ENCODE peak calls at places on chromosome 2, in ten cellular contexts. One of them, this sample, is unnamed.

GRCh38 chr2:186347472-186347871 is 138.6 kb upstream of the ZC3H15 start:
- DNase-seq in left ventricle myocardium inferior: no peak
- DNase-seq in mammary epithelial cell: peak
- DNase-seq in GM23338: no peak
- DNase-seq in psoas muscle: no peak
- DNase-seq in MM.1S: no peak
- DNase-seq in A549: no peak
- DNase-seq in heart left ventricle: no peak
- DNase-seq in SJSA1: no peak
- DNase-seq in dorsolateral prefrontal cortex: no peak
- DNase-seq in this sample: no peak

GRCh38 chr2:102657770-102658169 is 38.4 kb downstream of the SLC9A2 start:
- DNase-seq in left ventricle myocardium inferior: no peak
- DNase-seq in mammary epithelial cell: peak
- DNase-seq in GM23338: no peak
- DNase-seq in psoas muscle: no peak
- DNase-seq in MM.1S: no peak
- DNase-seq in A549: peak
- DNase-seq in heart left ventricle: no peak
- DNase-seq in SJSA1: no peak
- DNase-seq in dorsolateral prefrontal cortex: no peak
- DNase-seq in this sample: no peak

GRCh38 chr2:98515571-98515927 is 70.9 kb downstream of the INPP4A start:
- DNase-seq in left ventricle myocardium inferior: no peak
- DNase-seq in mammary epithelial cell: no peak
- DNase-seq in GM23338: peak
- DNase-seq in psoas muscle: no peak
- DNase-seq in MM.1S: no peak
- DNase-seq in A549: no peak
- DNase-seq in heart left ventricle: no peak
- DNase-seq in SJSA1: no peak
- DNase-seq in dorsolateral prefrontal cortex: no peak
- DNase-seq in this sample: no peak

GRCh38 chr2:163735692-163736432 is at the start of gene FIGN:
- DNase-seq in left ventricle myocardium inferior: peak
- DNase-seq in mammary epithelial cell: peak
- DNase-seq in GM23338: peak
- DNase-seq in psoas muscle: peak
- DNase-seq in MM.1S: peak
- DNase-seq in A549: peak
- DNase-seq in heart left ventricle: peak
- DNase-seq in SJSA1: peak
- DNase-seq in dorsolateral prefrontal cortex: peak
- DNase-seq in this sample: peak

GRCh38 chr2:56444339-56444738 is 260.5 kb downstream of the CCDC85A start:
- DNase-seq in left ventricle myocardium inferior: no peak
- DNase-seq in mammary epithelial cell: no peak
- DNase-seq in GM23338: no peak
- DNase-seq in psoas muscle: no peak
- DNase-seq in MM.1S: no peak
- DNase-seq in A549: no peak
- DNase-seq in heart left ventricle: peak
- DNase-seq in SJSA1: no peak
- DNase-seq in dorsolateral prefrontal cortex: no peak
- DNase-seq in this sample: peak

GRCh38 chr2:32330136-32330535 is 26.7 kb upstream of the BIRC6 start:
- DNase-seq in left ventricle myocardium inferior: no peak
- DNase-seq in mammary epithelial cell: no peak
- DNase-seq in GM23338: no peak
- DNase-seq in psoas muscle: no peak
- DNase-seq in MM.1S: no peak
- DNase-seq in A549: no peak
- DNase-seq in heart left ventricle: no peak
- DNase-seq in SJSA1: no peak
- DNase-seq in dorsolateral prefrontal cortex: no peak
- DNase-seq in this sample: no peak

GRCh38 chr2:98598781-98599428 is 9.4 kb downstream of the COA5 start:
- DNase-seq in left ventricle myocardium inferior: no peak
- DNase-seq in mammary epithelial cell: peak
- DNase-seq in GM23338: no peak
- DNase-seq in psoas muscle: no peak
- DNase-seq in MM.1S: no peak
- DNase-seq in A549: no peak
- DNase-seq in heart left ventricle: no peak
- DNase-seq in SJSA1: no peak
- DNase-seq in dorsolateral prefrontal cortex: no peak
- DNase-seq in this sample: no peak

GRCh38 chr2:118477111-118477517 is 370.3 kb downstream of the EN1 start:
- DNase-seq in left ventricle myocardium inferior: no peak
- DNase-seq in mammary epithelial cell: no peak
- DNase-seq in GM23338: no peak
- DNase-seq in psoas muscle: no peak
- DNase-seq in MM.1S: no peak
- DNase-seq in A549: no peak
- DNase-seq in heart left ventricle: no peak
- DNase-seq in SJSA1: no peak
- DNase-seq in dorsolateral prefrontal cortex: no peak
- DNase-seq in this sample: no peak

GRCh38 chr2:23654756-23655155 is 269.8 kb downstream of the KLHL29 start:
- DNase-seq in left ventricle myocardium inferior: no peak
- DNase-seq in mammary epithelial cell: peak
- DNase-seq in GM23338: no peak
- DNase-seq in psoas muscle: no peak
- DNase-seq in MM.1S: no peak
- DNase-seq in A549: no peak
- DNase-seq in heart left ventricle: no peak
- DNase-seq in SJSA1: no peak
- DNase-seq in dorsolateral prefrontal cortex: no peak
- DNase-seq in this sample: no peak

GRCh38 chr2:23658466-23658942 is 268.4 kb downstream of the ATAD2B start:
- DNase-seq in left ventricle myocardium inferior: peak
- DNase-seq in mammary epithelial cell: no peak
- DNase-seq in GM23338: no peak
- DNase-seq in psoas muscle: peak
- DNase-seq in MM.1S: no peak
- DNase-seq in A549: no peak
- DNase-seq in heart left ventricle: peak
- DNase-seq in SJSA1: no peak
- DNase-seq in dorsolateral prefrontal cortex: no peak
- DNase-seq in this sample: no peak

GRCh38 chr2:23657934-23658333 is 269.0 kb downstream of the ATAD2B start:
- DNase-seq in left ventricle myocardium inferior: no peak
- DNase-seq in mammary epithelial cell: no peak
- DNase-seq in GM23338: no peak
- DNase-seq in psoas muscle: no peak
- DNase-seq in MM.1S: no peak
- DNase-seq in A549: no peak
- DNase-seq in heart left ventricle: no peak
- DNase-seq in SJSA1: no peak
- DNase-seq in dorsolateral prefrontal cortex: no peak
- DNase-seq in this sample: no peak

GRCh38 chr2:23656597-23656973 is 270.3 kb downstream of the ATAD2B start:
- DNase-seq in left ventricle myocardium inferior: no peak
- DNase-seq in mammary epithelial cell: no peak
- DNase-seq in GM23338: no peak
- DNase-seq in psoas muscle: peak
- DNase-seq in MM.1S: no peak
- DNase-seq in A549: no peak
- DNase-seq in heart left ventricle: no peak
- DNase-seq in SJSA1: no peak
- DNase-seq in dorsolateral prefrontal cortex: no peak
- DNase-seq in this sample: no peak

DNA sequence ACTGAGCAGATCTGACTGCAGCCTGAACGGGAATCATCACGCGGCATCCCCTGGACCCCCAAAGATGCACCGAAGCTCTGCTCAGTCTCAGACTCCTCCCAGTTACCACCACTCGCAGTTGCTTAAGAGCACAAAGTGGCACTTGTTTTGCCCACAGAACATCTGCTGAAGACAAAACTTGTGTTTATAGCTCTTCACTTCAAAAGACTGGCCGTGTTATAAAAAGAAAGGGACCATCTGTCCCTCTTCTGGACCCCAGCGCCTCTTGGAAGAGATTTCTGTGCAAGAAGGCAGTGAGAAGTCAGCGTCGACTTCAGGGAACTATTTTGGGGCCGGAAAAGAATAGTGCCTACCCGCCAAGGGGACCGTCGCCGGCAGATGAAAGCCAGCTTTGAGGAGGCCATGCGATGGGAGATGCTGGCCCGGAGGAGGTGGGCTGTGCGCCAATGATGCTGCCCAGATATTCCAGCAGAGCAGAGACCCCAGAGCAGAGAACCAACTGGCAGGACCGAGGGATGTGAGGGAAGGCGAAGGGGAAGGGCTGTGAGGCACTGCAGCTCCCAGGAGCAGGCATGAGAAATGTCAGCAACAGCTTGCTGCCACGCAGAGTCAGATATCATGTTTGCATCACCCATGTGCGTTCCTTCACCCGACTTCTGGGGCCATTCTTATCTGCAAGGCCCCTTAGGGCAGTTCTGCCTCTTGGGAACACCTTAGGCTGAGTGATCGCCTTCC is 270.9 kb downstream of the ATAD2B start:
- DNase-seq in left ventricle myocardium inferior: no peak
- DNase-seq in mammary epithelial cell: no peak
- DNase-seq in GM23338: no peak
- DNase-seq in psoas muscle: no peak
- DNase-seq in MM.1S: no peak
- DNase-seq in A549: no peak
- DNase-seq in heart left ventricle: no peak
- DNase-seq in SJSA1: no peak
- DNase-seq in dorsolateral prefrontal cortex: no peak
- DNase-seq in this sample: no peak
- H3K27ac ChIP-seq in left ventricle myocardium inferior: no peak
- H3K27ac ChIP-seq in mammary epithelial cell: no peak
- H3K27ac ChIP-seq in GM23338: no peak
- H3K27ac ChIP-seq in psoas muscle: no peak
- H3K27ac ChIP-seq in MM.1S: no peak
- H3K27ac ChIP-seq in A549: no peak
- H3K27ac ChIP-seq in heart left ventricle: no peak
- H3K27ac ChIP-seq in SJSA1: no peak
- H3K27ac ChIP-seq in dorsolateral prefrontal cortex: peak
- H3K27ac ChIP-seq in this sample: no peak

GRCh38 chr2:195657634-195658540 is 861 bp downstream of the SLC39A10 start:
- DNase-seq in left ventricle myocardium inferior: peak
- DNase-seq in mammary epithelial cell: peak
- DNase-seq in GM23338: peak
- DNase-seq in psoas muscle: peak
- DNase-seq in MM.1S: peak
- DNase-seq in A549: peak
- DNase-seq in heart left ventricle: peak
- DNase-seq in SJSA1: peak
- DNase-seq in dorsolateral prefrontal cortex: peak
- DNase-seq in this sample: peak

GRCh38 chr2:195658541-195658890 is 1.5 kb downstream of the SLC39A10 start:
- DNase-seq in left ventricle myocardium inferior: no peak
- DNase-seq in mammary epithelial cell: peak
- DNase-seq in GM23338: no peak
- DNase-seq in psoas muscle: no peak
- DNase-seq in MM.1S: no peak
- DNase-seq in A549: peak
- DNase-seq in heart left ventricle: no peak
- DNase-seq in SJSA1: peak
- DNase-seq in dorsolateral prefrontal cortex: no peak
- DNase-seq in this sample: peak

GRCh38 chr2:195659114-195659513 is 2.1 kb downstream of the SLC39A10 start:
- DNase-seq in left ventricle myocardium inferior: no peak
- DNase-seq in mammary epithelial cell: no peak
- DNase-seq in GM23338: no peak
- DNase-seq in psoas muscle: no peak
- DNase-seq in MM.1S: no peak
- DNase-seq in A549: no peak
- DNase-seq in heart left ventricle: no peak
- DNase-seq in SJSA1: no peak
- DNase-seq in dorsolateral prefrontal cortex: no peak
- DNase-seq in this sample: no peak

GRCh38 chr2:195662138-195662537 is 5.1 kb downstream of the SLC39A10 start:
- DNase-seq in left ventricle myocardium inferior: no peak
- DNase-seq in mammary epithelial cell: no peak
- DNase-seq in GM23338: no peak
- DNase-seq in psoas muscle: no peak
- DNase-seq in MM.1S: no peak
- DNase-seq in A549: no peak
- DNase-seq in heart left ventricle: no peak
- DNase-seq in SJSA1: no peak
- DNase-seq in dorsolateral prefrontal cortex: no peak
- DNase-seq in this sample: no peak

GRCh38 chr2:195660265-195660890 is 3.4 kb downstream of the SLC39A10 start:
- DNase-seq in left ventricle myocardium inferior: peak
- DNase-seq in mammary epithelial cell: peak
- DNase-seq in GM23338: peak
- DNase-seq in psoas muscle: peak
- DNase-seq in MM.1S: peak
- DNase-seq in A549: peak
- DNase-seq in heart left ventricle: peak
- DNase-seq in SJSA1: peak
- DNase-seq in dorsolateral prefrontal cortex: peak
- DNase-seq in this sample: peak
- H3K4me3 ChIP-seq in left ventricle myocardium inferior: peak
- H3K4me3 ChIP-seq in mammary epithelial cell: no peak
- H3K4me3 ChIP-seq in GM23338: no peak
- H3K4me3 ChIP-seq in psoas muscle: peak
- H3K4me3 ChIP-seq in MM.1S: no peak
- H3K4me3 ChIP-seq in A549: peak
- H3K4me3 ChIP-seq in heart left ventricle: peak
- H3K4me3 ChIP-seq in SJSA1: no peak
- H3K4me3 ChIP-seq in dorsolateral prefrontal cortex: peak
- H3K4me3 ChIP-seq in this sample: no peak

GRCh38 chr2:109266511-109266910 is 137.5 kb downstream of the SH3RF3 start:
- DNase-seq in left ventricle myocardium inferior: no peak
- DNase-seq in mammary epithelial cell: no peak
- DNase-seq in GM23338: no peak
- DNase-seq in psoas muscle: no peak
- DNase-seq in MM.1S: no peak
- DNase-seq in A549: no peak
- DNase-seq in heart left ventricle: no peak
- DNase-seq in SJSA1: no peak
- DNase-seq in dorsolateral prefrontal cortex: no peak
- DNase-seq in this sample: no peak
- H3K27ac ChIP-seq in left ventricle myocardium inferior: peak
- H3K27ac ChIP-seq in mammary epithelial cell: no peak
- H3K27ac ChIP-seq in GM23338: no peak
- H3K27ac ChIP-seq in psoas muscle: peak
- H3K27ac ChIP-seq in MM.1S: no peak
- H3K27ac ChIP-seq in A549: no peak
- H3K27ac ChIP-seq in heart left ventricle: peak
- H3K27ac ChIP-seq in SJSA1: peak
- H3K27ac ChIP-seq in dorsolateral prefrontal cortex: no peak
- H3K27ac ChIP-seq in this sample: no peak

GRCh38 chr2:205783872-205784510 is 101.7 kb downstream of the NRP2 start:
- DNase-seq in left ventricle myocardium inferior: no peak
- DNase-seq in mammary epithelial cell: no peak
- DNase-seq in GM23338: no peak
- DNase-seq in psoas muscle: no peak
- DNase-seq in MM.1S: no peak
- DNase-seq in A549: no peak
- DNase-seq in heart left ventricle: no peak
- DNase-seq in SJSA1: no peak
- DNase-seq in dorsolateral prefrontal cortex: no peak
- DNase-seq in this sample: no peak

GRCh38 chr2:205780645-205781044 is 98.3 kb downstream of the NRP2 start:
- DNase-seq in left ventricle myocardium inferior: no peak
- DNase-seq in mammary epithelial cell: no peak
- DNase-seq in GM23338: no peak
- DNase-seq in psoas muscle: no peak
- DNase-seq in MM.1S: peak
- DNase-seq in A549: no peak
- DNase-seq in heart left ventricle: no peak
- DNase-seq in SJSA1: no peak
- DNase-seq in dorsolateral prefrontal cortex: no peak
- DNase-seq in this sample: no peak

GRCh38 chr2:205785507-205786222 is 103.4 kb downstream of the NRP2 start:
- DNase-seq in left ventricle myocardium inferior: no peak
- DNase-seq in mammary epithelial cell: no peak
- DNase-seq in GM23338: no peak
- DNase-seq in psoas muscle: no peak
- DNase-seq in MM.1S: no peak
- DNase-seq in A549: no peak
- DNase-seq in heart left ventricle: no peak
- DNase-seq in SJSA1: no peak
- DNase-seq in dorsolateral prefrontal cortex: no peak
- DNase-seq in this sample: no peak

GRCh38 chr2:205778326-205778725 is 96.0 kb downstream of the NRP2 start:
- DNase-seq in left ventricle myocardium inferior: no peak
- DNase-seq in mammary epithelial cell: peak
- DNase-seq in GM23338: no peak
- DNase-seq in psoas muscle: no peak
- DNase-seq in MM.1S: no peak
- DNase-seq in A549: no peak
- DNase-seq in heart left ventricle: no peak
- DNase-seq in SJSA1: no peak
- DNase-seq in dorsolateral prefrontal cortex: no peak
- DNase-seq in this sample: no peak

GRCh38 chr2:205781244-205781643 is 98.9 kb downstream of the NRP2 start:
- DNase-seq in left ventricle myocardium inferior: no peak
- DNase-seq in mammary epithelial cell: no peak
- DNase-seq in GM23338: no peak
- DNase-seq in psoas muscle: no peak
- DNase-seq in MM.1S: peak
- DNase-seq in A549: no peak
- DNase-seq in heart left ventricle: no peak
- DNase-seq in SJSA1: no peak
- DNase-seq in dorsolateral prefrontal cortex: no peak
- DNase-seq in this sample: no peak
- H3K4me3 ChIP-seq in left ventricle myocardium inferior: no peak
- H3K4me3 ChIP-seq in mammary epithelial cell: no peak
- H3K4me3 ChIP-seq in GM23338: no peak
- H3K4me3 ChIP-seq in psoas muscle: no peak
- H3K4me3 ChIP-seq in MM.1S: no peak
- H3K4me3 ChIP-seq in A549: no peak
- H3K4me3 ChIP-seq in heart left ventricle: no peak
- H3K4me3 ChIP-seq in SJSA1: no peak
- H3K4me3 ChIP-seq in dorsolateral prefrontal cortex: no peak
- H3K4me3 ChIP-seq in this sample: no peak

This sample was measured in body of pancreas.